ENCODE peak calls at places on chromosome 7, in eight cellular contexts. B is cardiac septum, V is smooth muscle cell of the brain vasculature, N is HCEC 1CT, E is renal cortical epithelial cell, Z is MV-4-11, X is NCI-H446, A is posterior cingulate gyrus. C is an unnamed sample.

GRCh38 chr7:1668932-1669485 is 1.1 kb upstream of the ELFN1 start:
- DNase-seq in B (peak), V (no peak), N (no peak), E (no peak), Z (no peak), X (no peak), A (peak), C (no peak)

GRCh38 chr7:27161721-27162547 is 3.4 kb downstream of the HOXA9 start:
- DNase-seq in B (peak), V (no peak), N (peak), E (no peak), Z (no peak), X (no peak), A (peak), C (peak)

GRCh38 chr7:50528266-50529092 is 36.7 kb downstream of the DDC start:
- DNase-seq in B (no peak), V (no peak), N (no peak), E (no peak), Z (no peak), X (no peak), A (no peak), C (no peak)

GRCh38 chr7:8070451-8071180 is 102.0 kb downstream of the GLCCI1 start:
- DNase-seq in B (no peak), V (no peak), N (no peak), E (no peak), Z (no peak), X (peak), A (peak), C (no peak)

GRCh38 chr7:149415391-149416068 is 45.3 kb downstream of the ZNF777 start:
- DNase-seq in B (no peak), V (no peak), N (no peak), E (peak), Z (no peak), X (no peak), A (no peak), C (no peak)

GRCh38 chr7:36312915-36313334 is 76.7 kb upstream of the ANLN start:
- DNase-seq in B (no peak), V (no peak), N (no peak), E (no peak), Z (no peak), X (no peak), A (no peak), C (no peak)

GRCh38 chr7:2169923-2170575 is 62.7 kb downstream of the MAD1L1 start:
- DNase-seq in B (peak), V (no peak), N (no peak), E (no peak), Z (no peak), X (no peak), A (peak), C (no peak)

GRCh38 chr7:4836206-4836661 is 25.6 kb downstream of the PAPOLB start:
- DNase-seq in B (peak), V (no peak), N (no peak), E (no peak), Z (no peak), X (no peak), A (peak), C (no peak)

GRCh38 chr7:73746378-73746777 is 7.8 kb upstream of the ABHD11 start:
- DNase-seq in B (no peak), V (no peak), N (no peak), E (no peak), Z (no peak), X (peak), A (no peak), C (no peak)

GRCh38 chr7:377069-378040 is 87.4 kb downstream of the FOXL3 start:
- DNase-seq in B (peak), V (no peak), N (no peak), E (no peak), Z (no peak), X (no peak), A (peak), C (no peak)

GRCh38 chr7:1691601-1692499 is 21.8 kb downstream of the ELFN1 start:
- DNase-seq in B (peak), V (no peak), N (no peak), E (peak), Z (no peak), X (peak), A (peak), C (peak)

GRCh38 chr7:47375590-47375989 is 206.3 kb downstream of the TNS3 start:
- DNase-seq in B (no peak), V (no peak), N (peak), E (no peak), Z (no peak), X (no peak), A (no peak), C (no peak)

GRCh38 chr7:124765401-124766352 is at the start of gene GPR37:
- DNase-seq in B (no peak), V (peak), N (peak), E (peak), Z (peak), X (peak), A (peak), C (no peak)

GRCh38 chr7:72039460-72039859 is 372.7 kb downstream of the CALN1 start:
- DNase-seq in B (no peak), V (no peak), N (no peak), E (no peak), Z (no peak), X (no peak), A (no peak), C (no peak)

GRCh38 chr7:3861941-3862340 is 560.9 kb downstream of the SDK1 start:
- DNase-seq in B (no peak), V (peak), N (peak), E (peak), Z (peak), X (no peak), A (no peak), C (peak)

GRCh38 chr7:1268076-1268815 is 35.6 kb downstream of the UNCX start:
- DNase-seq in B (no peak), V (no peak), N (no peak), E (no peak), Z (no peak), X (no peak), A (peak), C (no peak)

GRCh38 chr7:20217193-20217948 is at the start of gene MACC1:
- DNase-seq in B (no peak), V (no peak), N (no peak), E (peak), Z (peak), X (no peak), A (no peak), C (no peak)

GRCh38 chr7:18529213-18529612 is 33.7 kb downstream of the HDAC9 start:
- DNase-seq in B (no peak), V (no peak), N (no peak), E (no peak), Z (no peak), X (peak), A (no peak), C (no peak)

GRCh38 chr7:261341-262250 is 28.4 kb upstream of the FOXL3 start:
- DNase-seq in B (no peak), V (no peak), N (no peak), E (no peak), Z (no peak), X (no peak), A (peak), C (no peak)

GRCh38 chr7:1571261-1571650 is 1.4 kb upstream of the PSMG3 start:
- DNase-seq in B (no peak), V (peak), N (no peak), E (peak), Z (no peak), X (no peak), A (no peak), C (no peak)

GRCh38 chr7:127393370-127394058 is 1.0 kb upstream of the ZNF800 start:
- DNase-seq in B (no peak), V (no peak), N (no peak), E (no peak), Z (no peak), X (peak), A (no peak), C (no peak)

GRCh38 chr7:129782257-129783096 is 170.3 kb downstream of the UBE2H start:
- DNase-seq in B (no peak), V (no peak), N (no peak), E (no peak), Z (no peak), X (no peak), A (no peak), C (no peak)

GRCh38 chr7:100603697-100604077 is 1.5 kb downstream of the PCOLCE start:
- DNase-seq in B (no peak), V (no peak), N (peak), E (no peak), Z (no peak), X (no peak), A (no peak), C (no peak)

GRCh38 chr7:78924581-78924980 is 528.9 kb downstream of the MAGI2 start:
- DNase-seq in B (no peak), V (no peak), N (peak), E (peak), Z (no peak), X (peak), A (no peak), C (no peak)

GRCh38 chr7:155490697-155491628 is 33.0 kb downstream of the EN2 start:
- DNase-seq in B (no peak), V (no peak), N (no peak), E (peak), Z (no peak), X (no peak), A (no peak), C (no peak)

GRCh38 chr7:99560834-99561734 is 2.6 kb downstream of the ZNF655 start:
- DNase-seq in B (no peak), V (no peak), N (no peak), E (no peak), Z (peak), X (no peak), A (no peak), C (no peak)

GRCh38 chr7:123485187-123485586 is 49.2 kb downstream of the IQUB start:
- DNase-seq in B (no peak), V (no peak), N (no peak), E (no peak), Z (no peak), X (no peak), A (no peak), C (no peak)

GRCh38 chr7:93515144-93515543 is 59.4 kb downstream of the CALCR start:
- DNase-seq in B (no peak), V (no peak), N (no peak), E (no peak), Z (no peak), X (no peak), A (no peak), C (no peak)

GRCh38 chr7:143914938-143915337 is 13.0 kb upstream of the TCAF1 start:
- DNase-seq in B (no peak), V (no peak), N (no peak), E (no peak), Z (no peak), X (no peak), A (no peak), C (no peak)

GRCh38 chr7:115851291-115851690 is 179.3 kb downstream of the TFEC start:
- DNase-seq in B (no peak), V (peak), N (peak), E (peak), Z (peak), X (peak), A (no peak), C (peak)

GRCh38 chr7:116477646-116478045 is 21.9 kb upstream of the CAV2 start:
- DNase-seq in B (no peak), V (no peak), N (no peak), E (no peak), Z (no peak), X (no peak), A (no peak), C (no peak)

GRCh38 chr7:55273186-55273980 is 91.8 kb upstream of the LANCL2 start:
- DNase-seq in B (no peak), V (no peak), N (no peak), E (no peak), Z (no peak), X (no peak), A (no peak), C (no peak)

GRCh38 chr7:121286742-121287699 is 41.8 kb upstream of the WNT16 start:
- DNase-seq in B (no peak), V (no peak), N (peak), E (peak), Z (peak), X (no peak), A (no peak), C (peak)

GRCh38 chr7:122136639-122137253 is 7.3 kb downstream of the AASS start:
- DNase-seq in B (no peak), V (no peak), N (peak), E (peak), Z (no peak), X (no peak), A (no peak), C (no peak)

GRCh38 chr7:75772081-75773077 is at the start of gene CCL26:
- DNase-seq in B (no peak), V (no peak), N (peak), E (peak), Z (peak), X (no peak), A (peak), C (peak)

GRCh38 chr7:130491841-130492518 is at the start of gene MEST:
- DNase-seq in B (no peak), V (no peak), N (peak), E (no peak), Z (no peak), X (peak), A (peak), C (no peak)

GRCh38 chr7:117621075-117621474 is 141.2 kb downstream of the CFTR start:
- DNase-seq in B (no peak), V (no peak), N (no peak), E (no peak), Z (no peak), X (no peak), A (no peak), C (no peak)

GRCh38 chr7:108461855-108462254 is 5.6 kb upstream of the NRCAM start:
- DNase-seq in B (no peak), V (no peak), N (no peak), E (peak), Z (no peak), X (peak), A (no peak), C (peak)

C was measured in Caki2.